ENCODE peak calls at places on chromosome 15, in five cellular contexts. One of them, this sample, is unnamed.

GRCh38 chr15:43529587-43530345 is 12.4 kb downstream of the MAP1A start:
- DNase-seq in lower lobe of right lung: no peak
- DNase-seq in A549: no peak
- DNase-seq in body of pancreas: no peak
- DNase-seq in stimulated activated CD4-positive, alpha-beta T cell treated with anti-CD3 and anti-CD28 coated beads, Interleukin-15, amount 100 ng/mL, for 1 hour: no peak
- DNase-seq in this sample: no peak

GRCh38 chr15:70344666-70345065 is 246.9 kb upstream of the TLE3 start:
- DNase-seq in lower lobe of right lung: no peak
- DNase-seq in A549: no peak
- DNase-seq in body of pancreas: peak
- DNase-seq in stimulated activated CD4-positive, alpha-beta T cell treated with anti-CD3 and anti-CD28 coated beads, Interleukin-15, amount 100 ng/mL, for 1 hour: no peak
- DNase-seq in this sample: peak

GRCh38 chr15:97504031-97504430 is 456.5 kb upstream of the ARRDC4 start:
- DNase-seq in lower lobe of right lung: no peak
- DNase-seq in stimulated activated CD4-positive, alpha-beta T cell treated with anti-CD3 and anti-CD28 coated beads, Interleukin-15, amount 100 ng/mL, for 1 hour: no peak
- DNase-seq in A549: peak
- DNase-seq in body of pancreas: peak
- DNase-seq in this sample: peak

GRCh38 chr15:81176291-81176893 is 20.3 kb upstream of the IL16 start:
- DNase-seq in lower lobe of right lung: no peak
- DNase-seq in A549: no peak
- DNase-seq in body of pancreas: peak
- DNase-seq in stimulated activated CD4-positive, alpha-beta T cell treated with anti-CD3 and anti-CD28 coated beads, Interleukin-15, amount 100 ng/mL, for 1 hour: no peak
- DNase-seq in this sample: no peak

GRCh38 chr15:65044724-65045481 is at the start of gene SLC51B:
- DNase-seq in lower lobe of right lung: peak
- DNase-seq in body of pancreas: peak
- DNase-seq in stimulated activated CD4-positive, alpha-beta T cell treated with anti-CD3 and anti-CD28 coated beads, Interleukin-15, amount 100 ng/mL, for 1 hour: no peak
- DNase-seq in A549: peak
- DNase-seq in this sample: no peak

GRCh38 chr15:47405768-47406167 is 311.5 kb upstream of the SEMA6D start:
- DNase-seq in body of pancreas: no peak
- DNase-seq in A549: no peak
- DNase-seq in lower lobe of right lung: no peak
- DNase-seq in stimulated activated CD4-positive, alpha-beta T cell treated with anti-CD3 and anti-CD28 coated beads, Interleukin-15, amount 100 ng/mL, for 1 hour: no peak
- DNase-seq in this sample: no peak

GRCh38 chr15:80072285-80072684 is 12.8 kb downstream of the ZFAND6 start:
- DNase-seq in lower lobe of right lung: no peak
- DNase-seq in body of pancreas: peak
- DNase-seq in stimulated activated CD4-positive, alpha-beta T cell treated with anti-CD3 and anti-CD28 coated beads, Interleukin-15, amount 100 ng/mL, for 1 hour: no peak
- DNase-seq in A549: peak
- DNase-seq in this sample: no peak

GRCh38 chr15:90031231-90031791 is 30.2 kb downstream of the ZNF710 start:
- DNase-seq in lower lobe of right lung: no peak
- DNase-seq in stimulated activated CD4-positive, alpha-beta T cell treated with anti-CD3 and anti-CD28 coated beads, Interleukin-15, amount 100 ng/mL, for 1 hour: no peak
- DNase-seq in A549: no peak
- DNase-seq in body of pancreas: peak
- DNase-seq in this sample: peak

GRCh38 chr15:33701304-33701696 is 267.0 kb upstream of the CHRM5 start:
- DNase-seq in lower lobe of right lung: no peak
- DNase-seq in stimulated activated CD4-positive, alpha-beta T cell treated with anti-CD3 and anti-CD28 coated beads, Interleukin-15, amount 100 ng/mL, for 1 hour: no peak
- DNase-seq in body of pancreas: no peak
- DNase-seq in A549: peak
- DNase-seq in this sample: no peak

This sample was measured in CD14-positive monocyte.